ENCODE peak calls at places on chromosomes 5 and 9, in seven cellular contexts. One of them, this sample, is unnamed.

GRCh38 chr5:68709229-68709628 is 384.6 kb upstream of the SLC30A5 start:
- DNase-seq in activated CD4-positive, alpha-beta T cell treated with anti-CD3 and anti-CD28 coated beads, Interleukin-2, amount 10 ng/mL, durations not matched to agents 7 days and 5 days: no peak
- DNase-seq in body of pancreas: no peak
- DNase-seq in stromal cell of bone marrow: no peak
- DNase-seq in fibroblast of villous mesenchyme: no peak
- DNase-seq in H9: no peak
- DNase-seq in Jurkat, Clone E6-1: no peak
- DNase-seq in this sample: no peak

GRCh38 chr9:9747787-9748186 is 865.0 kb downstream of the PTPRD start:
- DNase-seq in activated CD4-positive, alpha-beta T cell treated with anti-CD3 and anti-CD28 coated beads, Interleukin-2, amount 10 ng/mL, durations not matched to agents 7 days and 5 days: no peak
- DNase-seq in body of pancreas: no peak
- DNase-seq in stromal cell of bone marrow: no peak
- DNase-seq in fibroblast of villous mesenchyme: peak
- DNase-seq in H9: no peak
- DNase-seq in Jurkat, Clone E6-1: no peak
- DNase-seq in this sample: peak

GRCh38 chr5:123528059-123528458 is 16.1 kb downstream of the CSNK1G3 start:
- DNase-seq in activated CD4-positive, alpha-beta T cell treated with anti-CD3 and anti-CD28 coated beads, Interleukin-2, amount 10 ng/mL, durations not matched to agents 7 days and 5 days: no peak
- DNase-seq in body of pancreas: no peak
- DNase-seq in stromal cell of bone marrow: no peak
- DNase-seq in fibroblast of villous mesenchyme: no peak
- DNase-seq in H9: no peak
- DNase-seq in Jurkat, Clone E6-1: no peak
- DNase-seq in this sample: no peak

GRCh38 chr5:80837679-80838078 is 122.5 kb upstream of the RASGRF2 start:
- DNase-seq in activated CD4-positive, alpha-beta T cell treated with anti-CD3 and anti-CD28 coated beads, Interleukin-2, amount 10 ng/mL, durations not matched to agents 7 days and 5 days: peak
- DNase-seq in body of pancreas: no peak
- DNase-seq in stromal cell of bone marrow: no peak
- DNase-seq in fibroblast of villous mesenchyme: no peak
- DNase-seq in H9: no peak
- DNase-seq in Jurkat, Clone E6-1: peak
- DNase-seq in this sample: no peak

GRCh38 chr9:88451160-88451559 is 62.9 kb downstream of the SPIN1 start:
- DNase-seq in activated CD4-positive, alpha-beta T cell treated with anti-CD3 and anti-CD28 coated beads, Interleukin-2, amount 10 ng/mL, durations not matched to agents 7 days and 5 days: no peak
- DNase-seq in body of pancreas: no peak
- DNase-seq in stromal cell of bone marrow: no peak
- DNase-seq in fibroblast of villous mesenchyme: no peak
- DNase-seq in H9: no peak
- DNase-seq in Jurkat, Clone E6-1: no peak
- DNase-seq in this sample: no peak

GRCh38 chr9:6413365-6414263 is 615 bp downstream of the UHRF2 start:
- DNase-seq in activated CD4-positive, alpha-beta T cell treated with anti-CD3 and anti-CD28 coated beads, Interleukin-2, amount 10 ng/mL, durations not matched to agents 7 days and 5 days: peak
- DNase-seq in body of pancreas: peak
- DNase-seq in stromal cell of bone marrow: no peak
- DNase-seq in fibroblast of villous mesenchyme: peak
- DNase-seq in H9: peak
- DNase-seq in Jurkat, Clone E6-1: no peak
- DNase-seq in this sample: no peak

GRCh38 chr9:135926402-135927194 is 19.3 kb upstream of the CAMSAP1 start:
- DNase-seq in activated CD4-positive, alpha-beta T cell treated with anti-CD3 and anti-CD28 coated beads, Interleukin-2, amount 10 ng/mL, durations not matched to agents 7 days and 5 days: peak
- DNase-seq in body of pancreas: no peak
- DNase-seq in stromal cell of bone marrow: peak
- DNase-seq in fibroblast of villous mesenchyme: peak
- DNase-seq in H9: no peak
- DNase-seq in Jurkat, Clone E6-1: no peak
- DNase-seq in this sample: peak

GRCh38 chr5:31556461-31556860 is 24.4 kb downstream of the C5orf22 start:
- DNase-seq in activated CD4-positive, alpha-beta T cell treated with anti-CD3 and anti-CD28 coated beads, Interleukin-2, amount 10 ng/mL, durations not matched to agents 7 days and 5 days: no peak
- DNase-seq in body of pancreas: no peak
- DNase-seq in stromal cell of bone marrow: peak
- DNase-seq in fibroblast of villous mesenchyme: no peak
- DNase-seq in H9: no peak
- DNase-seq in Jurkat, Clone E6-1: no peak
- DNase-seq in this sample: no peak

GRCh38 chr9:76757274-76757673 is 7.0 kb upstream of the PCA3 start:
- DNase-seq in activated CD4-positive, alpha-beta T cell treated with anti-CD3 and anti-CD28 coated beads, Interleukin-2, amount 10 ng/mL, durations not matched to agents 7 days and 5 days: no peak
- DNase-seq in body of pancreas: no peak
- DNase-seq in stromal cell of bone marrow: no peak
- DNase-seq in fibroblast of villous mesenchyme: no peak
- DNase-seq in H9: no peak
- DNase-seq in Jurkat, Clone E6-1: no peak
- DNase-seq in this sample: no peak

GRCh38 chr9:1173986-1174385 is 123.8 kb downstream of the DMRT2 start:
- DNase-seq in activated CD4-positive, alpha-beta T cell treated with anti-CD3 and anti-CD28 coated beads, Interleukin-2, amount 10 ng/mL, durations not matched to agents 7 days and 5 days: no peak
- DNase-seq in body of pancreas: no peak
- DNase-seq in stromal cell of bone marrow: no peak
- DNase-seq in fibroblast of villous mesenchyme: no peak
- DNase-seq in H9: no peak
- DNase-seq in Jurkat, Clone E6-1: no peak
- DNase-seq in this sample: no peak